ENCODE peak calls at places on chromosomes 3 and 15, in four cellular contexts. One of them, this sample, is unnamed.
A peak's percentile ranks its signal among the peaks of the same experiment; 100 is the strongest.

GRCh38 chr15:37764733-37765191 is 169.7 kb upstream of the TMCO5A start:
- DNase-seq in K562: peak; percentile 51
- DNase-seq in HepG2: peak; percentile 35
- DNase-seq in GM12878: no peak
- DNase-seq in this sample: peak; percentile 25

GRCh38 chr15:33425149-33425548 is 114.4 kb downstream of the RYR3 start:
- DNase-seq in HepG2: no peak
- DNase-seq in GM12878: no peak
- DNase-seq in K562: no peak
- DNase-seq in this sample: no peak

GRCh38 chr3:183318846-183319770 is 66.1 kb downstream of the B3GNT5 start:
- DNase-seq in K562: no peak
- DNase-seq in GM12878: no peak
- DNase-seq in HepG2: no peak
- DNase-seq in this sample: no peak

GRCh38 chr3:31927806-31928205 is 53.3 kb downstream of the OSBPL10 start:
- DNase-seq in GM12878: no peak
- DNase-seq in HepG2: no peak
- DNase-seq in K562: no peak
- DNase-seq in this sample: no peak

GRCh38 chr15:93072011-93072410 is 17.0 kb downstream of the RGMA start:
- DNase-seq in HepG2: no peak
- DNase-seq in GM12878: no peak
- DNase-seq in K562: no peak
- DNase-seq in this sample: no peak

GRCh38 chr3:38022887-38023709 is 6.3 kb downstream of the PLCD1 start:
- DNase-seq in K562: no peak
- DNase-seq in HepG2: no peak
- DNase-seq in GM12878: no peak
- DNase-seq in this sample: no peak

GRCh38 chr3:55362206-55362960 is 124.7 kb downstream of the WNT5A start:
- DNase-seq in HepG2: no peak
- DNase-seq in K562: no peak
- DNase-seq in GM12878: no peak
- DNase-seq in this sample: no peak

GRCh38 chr15:78641876-78642275 is 866 bp upstream of the CHRNB4 start:
- DNase-seq in K562: no peak
- DNase-seq in HepG2: no peak
- DNase-seq in GM12878: no peak
- DNase-seq in this sample: no peak

GRCh38 chr3:13500133-13500885 is 20.2 kb downstream of the HDAC11 start:
- DNase-seq in GM12878: no peak
- DNase-seq in HepG2: no peak
- DNase-seq in K562: peak; percentile 78
- DNase-seq in this sample: peak; percentile 75
- TF ChIP-seq CTCF in GM12878: peak; percentile 58
- TF ChIP-seq CTCF in HepG2: peak; percentile 73
- TF ChIP-seq CTCF in K562: peak; percentile 77
- TF ChIP-seq CTCF in this sample: no peak

GRCh38 chr3:45601156-45601555 is 6.6 kb downstream of the LIMD1 start:
- DNase-seq in GM12878: no peak
- DNase-seq in K562: no peak
- DNase-seq in HepG2: no peak
- DNase-seq in this sample: no peak
- TF ChIP-seq ETV6 in GM12878: no peak
- TF ChIP-seq ETV6 in K562: no peak
- TF ChIP-seq ETV6 in HepG2: no peak
- TF ChIP-seq ETV6 in this sample: no peak

DNA sequence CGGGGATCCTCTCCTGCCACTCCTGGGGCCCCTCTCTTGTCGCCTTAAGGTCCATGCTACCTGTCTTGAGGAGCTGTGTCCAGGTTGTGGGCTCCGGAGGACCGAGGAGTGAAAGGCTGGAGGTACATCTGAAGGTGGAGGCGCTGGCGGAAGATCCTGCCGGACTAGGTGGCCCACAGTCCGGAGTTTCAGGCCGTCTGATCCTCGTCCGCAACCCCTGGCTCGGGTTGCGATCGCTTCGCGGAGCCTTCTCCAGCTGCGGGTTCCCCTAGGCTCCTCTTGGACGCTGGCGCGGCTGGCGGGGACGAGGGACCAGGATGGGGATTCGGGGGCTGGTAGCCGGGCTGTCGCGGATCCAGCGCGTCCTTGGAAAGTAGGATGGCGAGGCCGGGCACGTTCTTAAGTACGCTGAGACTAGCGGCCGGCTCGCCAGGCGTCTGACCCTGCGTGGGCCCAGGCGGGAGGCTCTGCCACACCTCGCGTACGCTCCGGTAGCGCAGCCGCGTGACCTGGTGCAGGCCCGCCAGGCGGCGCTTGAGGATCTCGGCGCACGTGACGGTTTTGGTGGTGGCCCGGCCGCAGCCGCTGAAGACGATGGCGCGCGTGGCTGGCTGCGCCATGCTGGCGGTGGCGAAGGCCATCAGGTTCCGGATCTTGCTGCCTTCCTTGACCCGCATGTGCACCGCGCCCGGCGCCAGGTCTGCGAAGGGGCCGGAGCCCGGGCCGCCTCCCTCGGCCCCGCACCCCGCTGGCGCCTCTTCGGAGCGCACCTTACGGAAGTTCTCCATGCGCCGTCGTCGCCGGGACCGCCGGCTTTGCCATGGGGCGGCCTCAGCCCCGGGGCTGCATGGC is 550 bp downstream of the RPP25 start:
- DNase-seq in K562: peak; percentile 67
- DNase-seq in GM12878: no peak
- DNase-seq in HepG2: no peak
- DNase-seq in this sample: peak; percentile 71
- TF ChIP-seq CTCF in K562: peak; percentile 42
- TF ChIP-seq CTCF in GM12878: peak; percentile 43
- TF ChIP-seq CTCF in HepG2: no peak
- TF ChIP-seq CTCF in this sample: no peak

GRCh38 chr3:197225579-197225978 is 72.8 kb downstream of the DLG1 start:
- DNase-seq in K562: no peak
- DNase-seq in HepG2: no peak
- DNase-seq in GM12878: no peak
- DNase-seq in this sample: no peak

GRCh38 chr3:197222816-197223419 is 75.5 kb downstream of the DLG1 start:
- DNase-seq in K562: no peak
- DNase-seq in GM12878: no peak
- DNase-seq in HepG2: no peak
- DNase-seq in this sample: no peak

GRCh38 chr3:197227780-197228574 is 70.4 kb downstream of the DLG1 start:
- DNase-seq in GM12878: no peak
- DNase-seq in K562: no peak
- DNase-seq in HepG2: no peak
- DNase-seq in this sample: no peak

GRCh38 chr3:197226179-197226578 is 72.2 kb downstream of the DLG1 start:
- DNase-seq in GM12878: no peak
- DNase-seq in K562: peak; percentile 13
- DNase-seq in HepG2: no peak
- DNase-seq in this sample: no peak

DNA sequence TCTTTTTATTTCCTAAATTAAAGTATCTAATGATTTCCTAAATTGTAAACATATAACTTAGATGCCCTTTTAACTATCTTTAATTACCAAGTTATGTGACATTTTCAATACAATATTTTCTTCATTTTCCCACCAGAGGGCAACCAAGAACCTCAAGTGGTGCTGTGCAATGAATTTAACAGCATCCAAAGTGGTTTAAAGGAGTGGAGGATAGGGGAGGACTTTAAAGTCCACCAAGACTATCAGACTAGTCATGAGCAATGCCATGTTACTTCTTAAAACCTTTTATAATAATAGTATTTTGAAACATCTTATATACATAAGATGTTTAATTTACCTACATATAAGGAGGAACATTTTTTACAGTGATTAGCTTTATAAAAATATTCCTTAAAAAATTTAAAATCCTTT is 74.4 kb downstream of the DLG1 start:
- DNase-seq in GM12878: peak; percentile 19
- DNase-seq in K562: peak; percentile 46
- DNase-seq in HepG2: peak; percentile 56
- DNase-seq in this sample: no peak
- TF ChIP-seq ETV6 in GM12878: no peak
- TF ChIP-seq ETV6 in K562: no peak
- TF ChIP-seq ETV6 in HepG2: no peak
- TF ChIP-seq ETV6 in this sample: no peak

GRCh38 chr3:40869939-40870338 is 329.4 kb upstream of the CTNNB1 start:
- DNase-seq in GM12878: no peak
- DNase-seq in K562: no peak
- DNase-seq in HepG2: no peak
- DNase-seq in this sample: peak; percentile 31
- TF ChIP-seq CTCF in GM12878: no peak
- TF ChIP-seq CTCF in K562: peak; percentile 4
- TF ChIP-seq CTCF in HepG2: no peak
- TF ChIP-seq CTCF in this sample: no peak

DNA sequence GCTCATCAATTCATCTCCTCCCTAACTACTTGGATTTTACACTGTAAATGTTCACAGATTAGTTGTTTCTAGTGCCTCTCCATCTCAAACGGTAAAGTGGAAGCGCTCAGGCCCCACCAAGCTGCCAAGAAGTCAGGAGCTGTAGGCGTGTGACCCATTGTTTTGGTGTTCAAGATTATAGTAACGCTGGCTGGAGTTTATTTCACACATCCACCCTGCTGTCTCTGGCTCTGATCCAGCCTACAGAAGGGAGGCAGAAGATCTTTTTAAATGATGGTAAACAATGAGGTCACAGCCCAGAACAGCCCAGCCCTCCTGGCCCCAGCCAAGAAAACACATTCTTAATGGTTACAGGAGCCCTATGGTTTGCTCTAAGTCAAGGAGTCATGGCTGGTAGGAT is 25.7 kb upstream of the GALNT15 start:
- DNase-seq in HepG2: no peak
- DNase-seq in K562: no peak
- DNase-seq in GM12878: no peak
- DNase-seq in this sample: no peak
- TF ChIP-seq ETV6 in HepG2: no peak
- TF ChIP-seq ETV6 in K562: no peak
- TF ChIP-seq ETV6 in GM12878: no peak
- TF ChIP-seq ETV6 in this sample: no peak

DNA sequence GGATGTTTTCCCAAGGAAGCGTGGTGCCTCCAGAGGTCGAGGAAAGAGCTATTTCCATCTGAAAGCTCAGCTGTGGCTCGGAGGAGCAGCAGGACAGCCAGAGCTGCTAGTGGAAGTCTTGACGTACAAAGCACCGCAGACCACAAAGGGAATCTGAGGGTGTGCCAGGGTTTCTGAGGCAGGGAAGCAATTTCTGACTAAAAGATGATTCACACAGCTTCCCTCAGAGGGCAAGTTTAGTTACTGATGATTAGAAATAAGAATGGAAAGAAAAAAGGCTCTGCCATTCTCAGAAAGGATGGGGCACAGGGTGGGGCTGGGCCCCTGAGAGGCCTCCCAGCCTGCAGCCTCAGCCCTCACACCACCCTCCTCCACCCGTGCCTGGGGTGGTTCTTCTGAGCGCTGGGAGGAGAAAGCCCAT is 45.8 kb upstream of the SEC13 start:
- DNase-seq in HepG2: no peak
- DNase-seq in GM12878: no peak
- DNase-seq in K562: no peak
- DNase-seq in this sample: no peak
- TF ChIP-seq CTCF in HepG2: no peak
- TF ChIP-seq CTCF in GM12878: no peak
- TF ChIP-seq CTCF in K562: no peak
- TF ChIP-seq CTCF in this sample: no peak

DNA sequence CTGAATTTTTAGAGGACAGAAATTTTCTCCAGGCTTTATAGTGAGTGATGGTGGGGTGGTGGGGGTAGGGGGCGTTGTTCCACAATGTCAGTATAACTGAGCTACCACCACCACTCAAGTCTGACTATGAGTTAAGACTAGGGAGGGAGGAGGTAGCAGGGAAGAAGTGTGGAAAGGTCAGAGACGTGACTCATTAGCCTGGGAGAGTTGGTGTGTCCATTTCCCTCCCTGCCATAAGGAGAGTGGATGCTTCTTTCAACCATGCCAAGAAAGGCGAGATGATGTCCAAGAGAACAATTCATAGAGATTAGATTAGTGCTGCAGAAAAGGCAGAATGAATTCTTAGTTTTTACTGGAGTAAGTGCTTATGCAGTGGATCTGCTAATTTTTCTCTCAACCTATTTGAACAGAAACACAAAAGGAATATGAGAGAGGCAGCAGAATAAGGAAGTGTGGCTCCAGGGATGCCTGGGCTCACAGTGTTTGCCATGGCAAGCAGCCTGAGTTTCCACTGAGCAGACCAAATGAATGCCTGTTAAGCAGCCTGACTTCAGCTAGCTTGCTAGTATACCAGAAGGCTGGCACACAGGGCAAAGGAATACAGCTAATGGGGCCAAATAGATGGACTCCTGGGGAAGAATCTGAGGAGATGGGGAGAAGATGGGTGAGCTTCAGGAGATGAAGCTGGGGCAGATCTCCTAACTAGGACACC is 708.9 kb downstream of the NTRK3 start:
- DNase-seq in GM12878: no peak
- DNase-seq in HepG2: no peak
- DNase-seq in K562: no peak
- DNase-seq in this sample: no peak
- TF ChIP-seq ETV6 in GM12878: no peak
- TF ChIP-seq ETV6 in HepG2: no peak
- TF ChIP-seq ETV6 in K562: no peak
- TF ChIP-seq ETV6 in this sample: no peak